ENCODE peak calls at places on chromosomes 2 and 18, in nine cellular contexts. One of them, this sample, is unnamed.
A peak's percentile ranks its signal among the peaks of the same experiment; 100 is the strongest.

GRCh38 chr2:152762202-152762601 is 43.8 kb downstream of the ARL6IP6 start:
- DNase-seq in activated T-cell treated with anti-CD3 and anti-CD28 coated beads for 48 hours: no peak
- DNase-seq in skeletal muscle cell: peak; percentile 27
- DNase-seq in naive thymus-derived CD4-positive, alpha-beta T cell: no peak
- DNase-seq in activated naive CD4-positive, alpha-beta T cell treated with anti-CD3 and anti-CD28 coated beads, Interleukin-2, amount 50 U/mL, for 72 hours: no peak
- DNase-seq in ELF-1: no peak
- DNase-seq in CMK: no peak
- DNase-seq in T-helper 2 cell: no peak
- DNase-seq in A172: no peak
- DNase-seq in this sample: no peak

GRCh38 chr18:70907673-70908072 is 618.8 kb downstream of the SOCS6 start:
- DNase-seq in activated T-cell treated with anti-CD3 and anti-CD28 coated beads for 48 hours: no peak
- DNase-seq in skeletal muscle cell: no peak
- DNase-seq in naive thymus-derived CD4-positive, alpha-beta T cell: no peak
- DNase-seq in activated naive CD4-positive, alpha-beta T cell treated with anti-CD3 and anti-CD28 coated beads, Interleukin-2, amount 50 U/mL, for 72 hours: no peak
- DNase-seq in ELF-1: no peak
- DNase-seq in CMK: no peak
- DNase-seq in T-helper 2 cell: no peak
- DNase-seq in A172: peak; percentile 11
- DNase-seq in this sample: no peak

GRCh38 chr2:133667085-133667484 is 98.8 kb upstream of the NCKAP5 start:
- DNase-seq in activated T-cell treated with anti-CD3 and anti-CD28 coated beads for 48 hours: no peak
- DNase-seq in skeletal muscle cell: no peak
- DNase-seq in naive thymus-derived CD4-positive, alpha-beta T cell: no peak
- DNase-seq in activated naive CD4-positive, alpha-beta T cell treated with anti-CD3 and anti-CD28 coated beads, Interleukin-2, amount 50 U/mL, for 72 hours: no peak
- DNase-seq in ELF-1: no peak
- DNase-seq in CMK: no peak
- DNase-seq in T-helper 2 cell: no peak
- DNase-seq in A172: peak; percentile 77
- DNase-seq in this sample: no peak

GRCh38 chr2:200025717-200026116 is 70.3 kb downstream of the MAIP1 start:
- DNase-seq in activated T-cell treated with anti-CD3 and anti-CD28 coated beads for 48 hours: no peak
- DNase-seq in skeletal muscle cell: no peak
- DNase-seq in naive thymus-derived CD4-positive, alpha-beta T cell: no peak
- DNase-seq in activated naive CD4-positive, alpha-beta T cell treated with anti-CD3 and anti-CD28 coated beads, Interleukin-2, amount 50 U/mL, for 72 hours: no peak
- DNase-seq in ELF-1: no peak
- DNase-seq in CMK: no peak
- DNase-seq in T-helper 2 cell: no peak
- DNase-seq in A172: no peak
- DNase-seq in this sample: no peak

GRCh38 chr2:159060518-159060917 is 92.1 kb downstream of the TANC1 start:
- DNase-seq in activated T-cell treated with anti-CD3 and anti-CD28 coated beads for 48 hours: no peak
- DNase-seq in skeletal muscle cell: no peak
- DNase-seq in naive thymus-derived CD4-positive, alpha-beta T cell: no peak
- DNase-seq in activated naive CD4-positive, alpha-beta T cell treated with anti-CD3 and anti-CD28 coated beads, Interleukin-2, amount 50 U/mL, for 72 hours: no peak
- DNase-seq in ELF-1: no peak
- DNase-seq in CMK: no peak
- DNase-seq in T-helper 2 cell: no peak
- DNase-seq in A172: no peak
- DNase-seq in this sample: no peak

GRCh38 chr2:242022550-242023290 is 153.2 kb downstream of the RTP5 start:
- DNase-seq in activated T-cell treated with anti-CD3 and anti-CD28 coated beads for 48 hours: no peak
- DNase-seq in skeletal muscle cell: no peak
- DNase-seq in naive thymus-derived CD4-positive, alpha-beta T cell: no peak
- DNase-seq in activated naive CD4-positive, alpha-beta T cell treated with anti-CD3 and anti-CD28 coated beads, Interleukin-2, amount 50 U/mL, for 72 hours: no peak
- DNase-seq in ELF-1: no peak
- DNase-seq in CMK: no peak
- DNase-seq in T-helper 2 cell: no peak
- DNase-seq in A172: no peak
- DNase-seq in this sample: no peak

GRCh38 chr2:185044323-185044874 is 446.1 kb downstream of the ZNF804A start:
- DNase-seq in activated T-cell treated with anti-CD3 and anti-CD28 coated beads for 48 hours: no peak
- DNase-seq in skeletal muscle cell: no peak
- DNase-seq in naive thymus-derived CD4-positive, alpha-beta T cell: no peak
- DNase-seq in activated naive CD4-positive, alpha-beta T cell treated with anti-CD3 and anti-CD28 coated beads, Interleukin-2, amount 50 U/mL, for 72 hours: no peak
- DNase-seq in ELF-1: peak; percentile 8
- DNase-seq in CMK: no peak
- DNase-seq in T-helper 2 cell: no peak
- DNase-seq in A172: no peak
- DNase-seq in this sample: no peak

GRCh38 chr18:46481048-46481846 is 175.8 kb downstream of the LOXHD1 start:
- DNase-seq in activated T-cell treated with anti-CD3 and anti-CD28 coated beads for 48 hours: peak; percentile 36
- DNase-seq in skeletal muscle cell: peak; percentile 17
- DNase-seq in naive thymus-derived CD4-positive, alpha-beta T cell: peak; percentile 43
- DNase-seq in activated naive CD4-positive, alpha-beta T cell treated with anti-CD3 and anti-CD28 coated beads, Interleukin-2, amount 50 U/mL, for 72 hours: peak; percentile 57
- DNase-seq in ELF-1: peak; percentile 69
- DNase-seq in CMK: peak; percentile 20
- DNase-seq in T-helper 2 cell: peak; percentile 56
- DNase-seq in A172: peak; percentile 5
- DNase-seq in this sample: no peak

GRCh38 chr2:139876321-139876720 is 1096.1 kb upstream of the NXPH2 start:
- DNase-seq in activated T-cell treated with anti-CD3 and anti-CD28 coated beads for 48 hours: no peak
- DNase-seq in skeletal muscle cell: no peak
- DNase-seq in naive thymus-derived CD4-positive, alpha-beta T cell: no peak
- DNase-seq in activated naive CD4-positive, alpha-beta T cell treated with anti-CD3 and anti-CD28 coated beads, Interleukin-2, amount 50 U/mL, for 72 hours: no peak
- DNase-seq in ELF-1: no peak
- DNase-seq in CMK: no peak
- DNase-seq in T-helper 2 cell: no peak
- DNase-seq in A172: no peak
- DNase-seq in this sample: no peak

GRCh38 chr18:6543330-6543908 is 128.7 kb upstream of the L3MBTL4 start:
- DNase-seq in activated T-cell treated with anti-CD3 and anti-CD28 coated beads for 48 hours: no peak
- DNase-seq in skeletal muscle cell: no peak
- DNase-seq in naive thymus-derived CD4-positive, alpha-beta T cell: no peak
- DNase-seq in activated naive CD4-positive, alpha-beta T cell treated with anti-CD3 and anti-CD28 coated beads, Interleukin-2, amount 50 U/mL, for 72 hours: no peak
- DNase-seq in ELF-1: no peak
- DNase-seq in CMK: no peak
- DNase-seq in T-helper 2 cell: peak; percentile 3
- DNase-seq in A172: peak; percentile 19
- DNase-seq in this sample: no peak

GRCh38 chr2:25132693-25133092 is 35.7 kb downstream of the POMC start:
- DNase-seq in activated T-cell treated with anti-CD3 and anti-CD28 coated beads for 48 hours: no peak
- DNase-seq in skeletal muscle cell: no peak
- DNase-seq in naive thymus-derived CD4-positive, alpha-beta T cell: no peak
- DNase-seq in activated naive CD4-positive, alpha-beta T cell treated with anti-CD3 and anti-CD28 coated beads, Interleukin-2, amount 50 U/mL, for 72 hours: no peak
- DNase-seq in ELF-1: no peak
- DNase-seq in CMK: no peak
- DNase-seq in T-helper 2 cell: no peak
- DNase-seq in A172: no peak
- DNase-seq in this sample: no peak

GRCh38 chr18:33870059-33870458 is 292.0 kb downstream of the ASXL3 start:
- DNase-seq in activated T-cell treated with anti-CD3 and anti-CD28 coated beads for 48 hours: no peak
- DNase-seq in skeletal muscle cell: peak; percentile 10
- DNase-seq in naive thymus-derived CD4-positive, alpha-beta T cell: no peak
- DNase-seq in activated naive CD4-positive, alpha-beta T cell treated with anti-CD3 and anti-CD28 coated beads, Interleukin-2, amount 50 U/mL, for 72 hours: no peak
- DNase-seq in ELF-1: no peak
- DNase-seq in CMK: no peak
- DNase-seq in T-helper 2 cell: no peak
- DNase-seq in A172: no peak
- DNase-seq in this sample: no peak

GRCh38 chr2:1538663-1539062 is 125.4 kb downstream of the TPO start:
- DNase-seq in activated T-cell treated with anti-CD3 and anti-CD28 coated beads for 48 hours: peak; percentile 7
- DNase-seq in skeletal muscle cell: no peak
- DNase-seq in naive thymus-derived CD4-positive, alpha-beta T cell: peak; percentile 22
- DNase-seq in activated naive CD4-positive, alpha-beta T cell treated with anti-CD3 and anti-CD28 coated beads, Interleukin-2, amount 50 U/mL, for 72 hours: no peak
- DNase-seq in ELF-1: peak; percentile 71
- DNase-seq in CMK: no peak
- DNase-seq in T-helper 2 cell: peak; percentile 46
- DNase-seq in A172: peak; percentile 52
- DNase-seq in this sample: no peak

This sample was measured in amygdala.